ENCODE peak calls at places on chromosome 18, in eight cellular contexts. U is CD8-positive, alpha-beta T cell; Q is left lung; T is heart left ventricle; R is ovary; N is mammary epithelial cell; O is H9; J is IMR-90. F is an unnamed sample. For H3K4me1, the result is how much of the 10 kb centered on the place peaks cover.

GRCh38 chr18:61398961-61399632 is 65.9 kb downstream of the CDH20 start:
- DNase-seq in U (no peak), Q (no peak), T (no peak), R (no peak), N (no peak), O (no peak), J (peak), F (no peak)

GRCh38 chr18:13455960-13456471 is 237.5 kb downstream of the LDLRAD4 start:
- DNase-seq in U (peak), Q (no peak), T (no peak), R (no peak), N (no peak), O (peak), J (no peak), F (peak)

GRCh38 chr18:55110436-55110835 is 151.2 kb upstream of the CCDC68 start:
- DNase-seq in U (no peak), Q (no peak), T (peak), R (no peak), N (no peak), O (no peak), J (no peak), F (no peak)

GRCh38 chr18:37408676-37409305 is 156.8 kb downstream of the CELF4 start:
- DNase-seq in U (no peak), Q (no peak), T (no peak), R (no peak), N (no peak), O (no peak), J (no peak), F (no peak)

GRCh38 chr18:23650963-23651927 is 11.5 kb downstream of the ANKRD29 start:
- DNase-seq in U (no peak), Q (no peak), T (no peak), R (no peak), N (peak), O (no peak), J (peak), F (no peak)

GRCh38 chr18:68596016-68596415 is 118.9 kb downstream of the TMX3 start:
- DNase-seq in U (no peak), Q (no peak), T (no peak), R (no peak), N (no peak), O (no peak), J (no peak), F (no peak)

GRCh38 chr18:5527603-5528002 is 16.2 kb downstream of the EPB41L3 start:
- DNase-seq in U (no peak), Q (no peak), T (no peak), R (no peak), N (no peak), O (no peak), J (peak), F (no peak)

GRCh38 chr18:56574827-56575226 is 63.6 kb downstream of the TXNL1 start:
- DNase-seq in U (no peak), Q (no peak), T (peak), R (peak), N (no peak), O (no peak), J (peak), F (no peak)

GRCh38 chr18:79048245-79048632 is 21.0 kb upstream of the ATP9B start:
- DNase-seq in U (no peak), Q (no peak), T (no peak), R (no peak), N (no peak), O (no peak), J (no peak), F (no peak)

GRCh38 chr18:13445241-13445897 is 226.8 kb downstream of the LDLRAD4 start:
- DNase-seq in U (no peak), Q (no peak), T (no peak), R (no peak), N (no peak), O (no peak), J (no peak), F (no peak)

GRCh38 chr18:66511810-66512209 is 92.1 kb downstream of the CDH19 start:
- DNase-seq in U (no peak), Q (no peak), T (no peak), R (no peak), N (peak), O (no peak), J (no peak), F (no peak)

GRCh38 chr18:21904856-21905255 is 164.3 kb downstream of the MIB1 start:
- DNase-seq in U (no peak), Q (no peak), T (no peak), R (peak), N (no peak), O (no peak), J (no peak), F (no peak)

GRCh38 chr18:77056399-77057015 is 76.1 kb downstream of the MBP start:
- DNase-seq in U (no peak), Q (no peak), T (no peak), R (peak), N (no peak), O (no peak), J (no peak), F (no peak)

GRCh38 chr18:77053616-77054287 is 78.8 kb downstream of the MBP start:
- DNase-seq in U (no peak), Q (no peak), T (no peak), R (no peak), N (no peak), O (no peak), J (no peak), F (no peak)

GRCh38 chr18:77054288-77054605 is 78.3 kb downstream of the MBP start:
- DNase-seq in U (no peak), Q (no peak), T (no peak), R (no peak), N (no peak), O (no peak), J (no peak), F (no peak)

GRCh38 chr18:77055429-77056310 is 76.9 kb downstream of the MBP start:
- DNase-seq in U (no peak), Q (peak), T (no peak), R (peak), N (no peak), O (no peak), J (peak), F (no peak)

GRCh38 chr18:77054606-77055428 is 77.8 kb downstream of the MBP start:
- DNase-seq in U (peak), Q (peak), T (peak), R (peak), N (no peak), O (peak), J (peak), F (peak)
- H3K4me1 ChIP-seq in U (half or more), Q (under half), T (half or more), R (under half), N (under half), O (under half), J (under half), F (half or more)

DNA sequence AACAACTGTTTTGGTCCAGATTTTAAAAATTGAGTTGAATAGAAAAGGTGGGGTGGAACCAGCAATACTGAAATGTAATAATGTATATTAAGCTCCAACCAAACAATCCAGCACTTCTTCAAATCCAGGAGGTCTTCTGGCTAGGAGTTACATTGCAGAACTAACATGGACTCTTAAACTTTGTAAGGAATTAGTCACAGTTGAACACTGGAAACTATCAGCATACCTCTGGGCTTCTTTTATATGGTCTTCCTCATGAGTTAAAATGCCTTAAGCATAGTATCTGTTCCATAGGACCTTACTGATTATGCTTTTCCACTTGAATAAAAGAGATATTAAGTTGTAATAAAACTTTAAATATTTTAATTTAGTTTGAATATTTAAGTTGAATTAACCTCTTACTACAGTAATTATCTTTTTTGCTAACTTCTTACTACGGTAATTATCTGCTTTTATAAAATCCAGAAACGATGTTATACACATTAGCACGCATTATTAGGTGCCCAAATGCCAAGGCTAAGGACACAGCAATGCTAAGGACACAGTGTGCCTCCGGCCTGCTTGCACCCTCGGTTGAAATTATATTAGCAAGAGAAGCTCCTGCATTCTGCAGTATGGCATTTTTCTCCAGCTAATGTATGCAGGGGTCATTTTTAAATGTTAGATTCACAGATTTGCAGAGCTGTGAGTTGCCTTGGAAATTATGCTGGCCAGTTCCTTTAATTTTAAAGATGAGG is 219.9 kb downstream of the NEDD4L start:
- DNase-seq in U (no peak), Q (no peak), T (no peak), R (no peak), N (no peak), O (no peak), J (peak), F (no peak)
- H3K4me1 ChIP-seq in U (under half), Q (under half), T (under half), R (under half), N (half or more), O (under half), J (under half), F (under half)

DNA sequence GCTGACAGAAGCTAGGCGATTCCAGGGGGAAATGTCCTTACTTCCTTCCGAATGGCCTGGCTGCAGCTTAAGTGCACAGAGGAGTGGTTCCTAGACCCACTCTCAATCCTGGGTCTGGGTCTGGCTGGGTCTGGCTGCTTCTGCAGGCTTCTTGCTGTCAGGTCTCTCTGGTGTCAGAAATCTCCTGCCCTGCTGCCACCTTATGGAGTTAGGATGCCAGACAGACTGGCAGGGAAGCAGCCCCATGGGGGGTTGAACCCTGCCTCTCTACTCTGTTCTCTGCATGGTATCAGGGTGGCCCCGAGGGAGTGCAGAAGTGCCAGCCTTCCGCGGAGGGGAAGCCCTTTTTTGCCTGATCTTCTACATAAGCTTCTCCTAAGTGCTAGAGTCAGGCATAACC is 89.4 kb downstream of the ZCCHC2 start:
- DNase-seq in U (no peak), Q (no peak), T (no peak), R (no peak), N (no peak), O (no peak), J (no peak), F (no peak)
- H3K4me1 ChIP-seq in U (under half), Q (under half), T (under half), R (under half), N (under half), O (under half), J (under half), F (under half)

DNA sequence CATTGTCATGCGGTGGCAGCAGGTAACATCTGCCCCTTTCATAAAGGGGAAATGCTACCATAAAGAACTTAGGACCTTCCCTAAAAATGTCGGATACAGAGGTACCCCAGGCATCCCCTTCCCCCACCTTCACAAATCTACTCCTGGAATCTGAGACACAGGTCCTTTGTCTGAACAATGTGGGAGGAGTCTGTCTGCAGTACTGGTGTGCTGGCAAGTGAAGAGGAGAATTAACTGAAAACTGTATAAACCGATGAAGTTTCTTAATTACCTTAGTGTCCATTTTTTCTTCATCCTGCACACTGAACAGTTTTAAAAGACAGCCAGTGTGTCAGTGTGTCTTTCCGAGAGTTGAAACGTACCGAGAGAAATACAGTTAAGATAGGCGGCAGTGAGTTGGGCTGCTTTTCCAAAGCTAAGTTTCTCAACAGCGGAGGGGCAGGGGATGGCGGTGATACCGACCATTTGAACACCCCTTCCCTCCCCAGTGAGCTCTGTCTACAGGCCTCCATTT is 1.8 kb downstream of the MEX3C start:
- DNase-seq in U (peak), Q (no peak), T (no peak), R (no peak), N (peak), O (peak), J (peak), F (peak)
- H3K4me1 ChIP-seq in U (under half), Q (under half), T (under half), R (under half), N (under half), O (under half), J (under half), F (under half)

GRCh38 chr18:74498712-74499629 is 2.8 kb downstream of the CNDP2 start:
- DNase-seq in U (peak), Q (peak), T (peak), R (no peak), N (no peak), O (no peak), J (no peak), F (peak)

GRCh38 chr18:74497308-74497640 is 1.1 kb downstream of the CNDP2 start:
- DNase-seq in U (no peak), Q (no peak), T (no peak), R (no peak), N (no peak), O (no peak), J (no peak), F (no peak)

GRCh38 chr18:74501386-74501785 is 5.2 kb downstream of the CNDP2 start:
- DNase-seq in U (no peak), Q (no peak), T (no peak), R (no peak), N (peak), O (no peak), J (no peak), F (no peak)

GRCh38 chr18:74497778-74498177 is 1.6 kb downstream of the CNDP2 start:
- DNase-seq in U (no peak), Q (no peak), T (no peak), R (no peak), N (no peak), O (no peak), J (no peak), F (no peak)

DNA sequence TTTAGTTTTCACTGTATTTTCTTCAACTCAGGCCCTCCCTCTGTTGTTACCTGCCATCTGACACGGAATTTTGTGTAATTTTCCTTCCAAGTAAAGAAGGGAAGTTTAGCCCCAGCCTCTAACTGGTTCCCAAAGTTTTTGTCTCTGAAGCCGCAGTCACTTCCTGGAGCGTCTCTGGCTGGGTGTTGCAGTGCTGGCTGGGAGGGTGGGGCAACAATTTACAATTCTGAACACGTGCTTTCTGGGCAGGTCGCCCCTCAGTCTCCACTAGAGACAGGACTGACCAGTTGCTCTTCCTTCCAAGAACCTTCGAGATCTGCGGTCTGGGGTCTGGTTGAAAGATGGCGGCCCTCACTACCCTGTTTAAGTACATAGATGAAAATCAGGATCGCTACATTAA is 3.5 kb downstream of the CNDP2 start:
- DNase-seq in U (peak), Q (no peak), T (peak), R (peak), N (peak), O (peak), J (no peak), F (no peak)
- H3K4me1 ChIP-seq in U (under half), Q (under half), T (under half), R (under half), N (under half), O (under half), J (under half), F (under half)

GRCh38 chr18:10524507-10525425 is 1.1 kb upstream of the NAPG start:
- DNase-seq in U (no peak), Q (no peak), T (no peak), R (no peak), N (peak), O (no peak), J (peak), F (no peak)
- H3K4me1 ChIP-seq in U (under half), Q (under half), T (under half), R (under half), N (under half), O (under half), J (under half), F (under half)

DNA sequence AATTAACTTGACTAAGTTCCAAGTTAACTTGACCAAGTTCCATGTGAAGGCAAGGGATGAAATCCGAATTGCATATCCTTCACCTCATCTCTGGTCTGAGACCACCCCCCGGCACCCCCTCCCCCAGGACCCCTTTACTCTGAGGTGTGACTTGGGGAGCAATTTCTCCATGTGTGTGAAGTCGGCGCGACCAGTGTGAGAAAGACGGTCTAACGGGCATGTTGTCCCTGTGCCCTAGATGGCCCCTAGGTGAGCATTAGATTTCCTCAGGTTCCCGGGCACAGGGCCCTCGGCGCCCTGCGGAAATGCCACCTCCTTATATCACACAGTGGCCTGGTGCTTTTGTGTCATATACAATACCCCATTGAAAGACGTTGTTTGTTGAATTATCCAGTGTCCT is 137.1 kb downstream of the CTIF start:
- DNase-seq in U (no peak), Q (no peak), T (peak), R (no peak), N (no peak), O (no peak), J (no peak), F (no peak)
- H3K4me1 ChIP-seq in U (under half), Q (under half), T (half or more), R (under half), N (under half), O (under half), J (under half), F (under half)

GRCh38 chr18:77086656-77087390 is 45.8 kb downstream of the MBP start:
- DNase-seq in U (no peak), Q (no peak), T (peak), R (peak), N (no peak), O (no peak), J (no peak), F (no peak)
- H3K4me1 ChIP-seq in U (half or more), Q (under half), T (half or more), R (under half), N (half or more), O (under half), J (under half), F (half or more)

F was measured in CD8-positive, alpha-beta memory T cell.